ENCODE peak calls at places on chromosomes 4 and X, in eight cellular contexts. One of them, this sample, is unnamed.

GRCh38 chr4:24794916-24795665 is at the start of gene SOD3:
- DNase-seq in mucosa of gallbladder: peak
- DNase-seq in A673: no peak
- DNase-seq in Ammon's horn: peak
- DNase-seq in lower lobe of right lung: peak
- DNase-seq in stimulated activated CD4-positive, alpha-beta T cell treated with anti-CD3 and anti-CD28 coated beads, Interleukin-15, amount 100 ng/mL, for 1 hour: no peak
- DNase-seq in pons: peak
- DNase-seq in SK-N-DZ: peak
- DNase-seq in this sample: no peak

GRCh38 chr4:1200425-1201035 is 28.1 kb upstream of the SPON2 start:
- DNase-seq in SK-N-DZ: no peak
- DNase-seq in stimulated activated CD4-positive, alpha-beta T cell treated with anti-CD3 and anti-CD28 coated beads, Interleukin-15, amount 100 ng/mL, for 1 hour: no peak
- DNase-seq in pons: no peak
- DNase-seq in lower lobe of right lung: peak
- DNase-seq in mucosa of gallbladder: peak
- DNase-seq in A673: peak
- DNase-seq in Ammon's horn: no peak
- DNase-seq in this sample: peak

GRCh38 chr4:1177274-1178141 is 5.1 kb upstream of the SPON2 start:
- DNase-seq in Ammon's horn: no peak
- DNase-seq in mucosa of gallbladder: no peak
- DNase-seq in A673: no peak
- DNase-seq in stimulated activated CD4-positive, alpha-beta T cell treated with anti-CD3 and anti-CD28 coated beads, Interleukin-15, amount 100 ng/mL, for 1 hour: no peak
- DNase-seq in lower lobe of right lung: no peak
- DNase-seq in SK-N-DZ: no peak
- DNase-seq in pons: no peak
- DNase-seq in this sample: no peak

GRCh38 chrX:21524008-21524407 is 134.1 kb downstream of the KLHL34 start:
- DNase-seq in A673: no peak
- DNase-seq in Ammon's horn: no peak
- DNase-seq in mucosa of gallbladder: no peak
- DNase-seq in pons: no peak
- DNase-seq in stimulated activated CD4-positive, alpha-beta T cell treated with anti-CD3 and anti-CD28 coated beads, Interleukin-15, amount 100 ng/mL, for 1 hour: no peak
- DNase-seq in lower lobe of right lung: no peak
- DNase-seq in SK-N-DZ: no peak
- DNase-seq in this sample: no peak

GRCh38 chr4:2343476-2343875 is 75.0 kb downstream of the ZFYVE28 start:
- DNase-seq in SK-N-DZ: no peak
- DNase-seq in A673: no peak
- DNase-seq in stimulated activated CD4-positive, alpha-beta T cell treated with anti-CD3 and anti-CD28 coated beads, Interleukin-15, amount 100 ng/mL, for 1 hour: no peak
- DNase-seq in mucosa of gallbladder: no peak
- DNase-seq in Ammon's horn: peak
- DNase-seq in pons: no peak
- DNase-seq in lower lobe of right lung: peak
- DNase-seq in this sample: no peak

GRCh38 chr4:150385606-150386005 is 196.3 kb upstream of the MAB21L2 start:
- DNase-seq in mucosa of gallbladder: no peak
- DNase-seq in lower lobe of right lung: no peak
- DNase-seq in stimulated activated CD4-positive, alpha-beta T cell treated with anti-CD3 and anti-CD28 coated beads, Interleukin-15, amount 100 ng/mL, for 1 hour: no peak
- DNase-seq in Ammon's horn: no peak
- DNase-seq in A673: peak
- DNase-seq in pons: peak
- DNase-seq in SK-N-DZ: peak
- DNase-seq in this sample: peak

GRCh38 chr4:57231781-57232180 is 121.6 kb upstream of the IGFBP7 start:
- DNase-seq in lower lobe of right lung: no peak
- DNase-seq in A673: no peak
- DNase-seq in mucosa of gallbladder: no peak
- DNase-seq in stimulated activated CD4-positive, alpha-beta T cell treated with anti-CD3 and anti-CD28 coated beads, Interleukin-15, amount 100 ng/mL, for 1 hour: no peak
- DNase-seq in Ammon's horn: no peak
- DNase-seq in pons: no peak
- DNase-seq in SK-N-DZ: no peak
- DNase-seq in this sample: no peak

GRCh38 chr4:143397335-143397734 is 60.7 kb downstream of the GAB1 start:
- DNase-seq in SK-N-DZ: no peak
- DNase-seq in lower lobe of right lung: no peak
- DNase-seq in A673: no peak
- DNase-seq in mucosa of gallbladder: no peak
- DNase-seq in pons: no peak
- DNase-seq in stimulated activated CD4-positive, alpha-beta T cell treated with anti-CD3 and anti-CD28 coated beads, Interleukin-15, amount 100 ng/mL, for 1 hour: no peak
- DNase-seq in Ammon's horn: no peak
- DNase-seq in this sample: no peak

GRCh38 chr4:74671074-74671698 is 123.1 kb downstream of the BTC start:
- DNase-seq in Ammon's horn: peak
- DNase-seq in A673: peak
- DNase-seq in lower lobe of right lung: no peak
- DNase-seq in pons: peak
- DNase-seq in stimulated activated CD4-positive, alpha-beta T cell treated with anti-CD3 and anti-CD28 coated beads, Interleukin-15, amount 100 ng/mL, for 1 hour: peak
- DNase-seq in SK-N-DZ: peak
- DNase-seq in mucosa of gallbladder: peak
- DNase-seq in this sample: peak

GRCh38 chr4:5971077-5971447 is 47.2 kb downstream of the C4orf50 start:
- DNase-seq in Ammon's horn: no peak
- DNase-seq in mucosa of gallbladder: no peak
- DNase-seq in lower lobe of right lung: no peak
- DNase-seq in pons: no peak
- DNase-seq in SK-N-DZ: peak
- DNase-seq in A673: no peak
- DNase-seq in stimulated activated CD4-positive, alpha-beta T cell treated with anti-CD3 and anti-CD28 coated beads, Interleukin-15, amount 100 ng/mL, for 1 hour: no peak
- DNase-seq in this sample: peak

GRCh38 chrX:41397228-41397627 is 49.9 kb upstream of the NYX start:
- DNase-seq in Ammon's horn: no peak
- DNase-seq in SK-N-DZ: no peak
- DNase-seq in pons: no peak
- DNase-seq in mucosa of gallbladder: no peak
- DNase-seq in lower lobe of right lung: no peak
- DNase-seq in stimulated activated CD4-positive, alpha-beta T cell treated with anti-CD3 and anti-CD28 coated beads, Interleukin-15, amount 100 ng/mL, for 1 hour: no peak
- DNase-seq in A673: no peak
- DNase-seq in this sample: no peak

GRCh38 chr4:3767569-3768288 is 1.5 kb downstream of the ADRA2C start:
- DNase-seq in A673: no peak
- DNase-seq in lower lobe of right lung: no peak
- DNase-seq in stimulated activated CD4-positive, alpha-beta T cell treated with anti-CD3 and anti-CD28 coated beads, Interleukin-15, amount 100 ng/mL, for 1 hour: no peak
- DNase-seq in Ammon's horn: no peak
- DNase-seq in SK-N-DZ: no peak
- DNase-seq in mucosa of gallbladder: peak
- DNase-seq in pons: no peak
- DNase-seq in this sample: peak

GRCh38 chr4:99669084-99669483 is 11.5 kb upstream of the C4orf54 start:
- DNase-seq in SK-N-DZ: no peak
- DNase-seq in pons: no peak
- DNase-seq in A673: no peak
- DNase-seq in lower lobe of right lung: no peak
- DNase-seq in Ammon's horn: no peak
- DNase-seq in mucosa of gallbladder: no peak
- DNase-seq in stimulated activated CD4-positive, alpha-beta T cell treated with anti-CD3 and anti-CD28 coated beads, Interleukin-15, amount 100 ng/mL, for 1 hour: no peak
- DNase-seq in this sample: no peak

GRCh38 chr4:39446842-39447573 is 11.7 kb downstream of the RPL9 start:
- DNase-seq in lower lobe of right lung: peak
- DNase-seq in stimulated activated CD4-positive, alpha-beta T cell treated with anti-CD3 and anti-CD28 coated beads, Interleukin-15, amount 100 ng/mL, for 1 hour: peak
- DNase-seq in mucosa of gallbladder: peak
- DNase-seq in SK-N-DZ: no peak
- DNase-seq in Ammon's horn: peak
- DNase-seq in pons: no peak
- DNase-seq in A673: no peak
- DNase-seq in this sample: no peak

GRCh38 chr4:176794151-176794550 is 1.4 kb upstream of the VEGFC start:
- DNase-seq in pons: no peak
- DNase-seq in stimulated activated CD4-positive, alpha-beta T cell treated with anti-CD3 and anti-CD28 coated beads, Interleukin-15, amount 100 ng/mL, for 1 hour: no peak
- DNase-seq in mucosa of gallbladder: no peak
- DNase-seq in lower lobe of right lung: no peak
- DNase-seq in Ammon's horn: no peak
- DNase-seq in A673: no peak
- DNase-seq in SK-N-DZ: no peak
- DNase-seq in this sample: no peak

GRCh38 chrX:12174358-12174757 is 36.1 kb downstream of the FRMPD4 start:
- DNase-seq in SK-N-DZ: no peak
- DNase-seq in lower lobe of right lung: no peak
- DNase-seq in stimulated activated CD4-positive, alpha-beta T cell treated with anti-CD3 and anti-CD28 coated beads, Interleukin-15, amount 100 ng/mL, for 1 hour: no peak
- DNase-seq in pons: no peak
- DNase-seq in A673: no peak
- DNase-seq in Ammon's horn: no peak
- DNase-seq in mucosa of gallbladder: no peak
- DNase-seq in this sample: no peak

GRCh38 chr4:1247811-1248261 is 1.1 kb downstream of the CTBP1 start:
- DNase-seq in lower lobe of right lung: no peak
- DNase-seq in A673: no peak
- DNase-seq in SK-N-DZ: no peak
- DNase-seq in stimulated activated CD4-positive, alpha-beta T cell treated with anti-CD3 and anti-CD28 coated beads, Interleukin-15, amount 100 ng/mL, for 1 hour: no peak
- DNase-seq in pons: peak
- DNase-seq in mucosa of gallbladder: no peak
- DNase-seq in Ammon's horn: no peak
- DNase-seq in this sample: no peak

GRCh38 chr4:145797278-145797677 is 117.3 kb downstream of the C4orf51 start:
- DNase-seq in mucosa of gallbladder: no peak
- DNase-seq in Ammon's horn: no peak
- DNase-seq in stimulated activated CD4-positive, alpha-beta T cell treated with anti-CD3 and anti-CD28 coated beads, Interleukin-15, amount 100 ng/mL, for 1 hour: no peak
- DNase-seq in lower lobe of right lung: no peak
- DNase-seq in A673: no peak
- DNase-seq in SK-N-DZ: no peak
- DNase-seq in pons: no peak
- DNase-seq in this sample: no peak

GRCh38 chr4:113248320-113248719 is 198.9 kb downstream of the ANK2 start:
- DNase-seq in stimulated activated CD4-positive, alpha-beta T cell treated with anti-CD3 and anti-CD28 coated beads, Interleukin-15, amount 100 ng/mL, for 1 hour: no peak
- DNase-seq in Ammon's horn: no peak
- DNase-seq in SK-N-DZ: no peak
- DNase-seq in lower lobe of right lung: no peak
- DNase-seq in mucosa of gallbladder: no peak
- DNase-seq in pons: no peak
- DNase-seq in A673: peak
- DNase-seq in this sample: peak

GRCh38 chr4:85500110-85500867 is 25.3 kb downstream of the ARHGAP24 start:
- DNase-seq in lower lobe of right lung: no peak
- DNase-seq in mucosa of gallbladder: no peak
- DNase-seq in SK-N-DZ: no peak
- DNase-seq in Ammon's horn: no peak
- DNase-seq in pons: no peak
- DNase-seq in A673: no peak
- DNase-seq in stimulated activated CD4-positive, alpha-beta T cell treated with anti-CD3 and anti-CD28 coated beads, Interleukin-15, amount 100 ng/mL, for 1 hour: no peak
- DNase-seq in this sample: no peak

GRCh38 chr4:163395055-163395454 is 51.4 kb downstream of the NPY5R start:
- DNase-seq in mucosa of gallbladder: no peak
- DNase-seq in lower lobe of right lung: no peak
- DNase-seq in pons: no peak
- DNase-seq in SK-N-DZ: no peak
- DNase-seq in stimulated activated CD4-positive, alpha-beta T cell treated with anti-CD3 and anti-CD28 coated beads, Interleukin-15, amount 100 ng/mL, for 1 hour: no peak
- DNase-seq in A673: no peak
- DNase-seq in Ammon's horn: no peak
- DNase-seq in this sample: no peak

GRCh38 chrX:47093248-47093647 is 15.0 kb downstream of the RGN start:
- DNase-seq in stimulated activated CD4-positive, alpha-beta T cell treated with anti-CD3 and anti-CD28 coated beads, Interleukin-15, amount 100 ng/mL, for 1 hour: no peak
- DNase-seq in lower lobe of right lung: no peak
- DNase-seq in pons: peak
- DNase-seq in SK-N-DZ: peak
- DNase-seq in mucosa of gallbladder: no peak
- DNase-seq in Ammon's horn: peak
- DNase-seq in A673: peak
- DNase-seq in this sample: peak

GRCh38 chr4:74387790-74388189 is 22.8 kb downstream of the EREG start:
- DNase-seq in SK-N-DZ: no peak
- DNase-seq in pons: no peak
- DNase-seq in lower lobe of right lung: no peak
- DNase-seq in A673: no peak
- DNase-seq in mucosa of gallbladder: no peak
- DNase-seq in Ammon's horn: no peak
- DNase-seq in stimulated activated CD4-positive, alpha-beta T cell treated with anti-CD3 and anti-CD28 coated beads, Interleukin-15, amount 100 ng/mL, for 1 hour: no peak
- DNase-seq in this sample: no peak

GRCh38 chr4:74543247-74543670 is 98.3 kb downstream of the AREG start:
- DNase-seq in stimulated activated CD4-positive, alpha-beta T cell treated with anti-CD3 and anti-CD28 coated beads, Interleukin-15, amount 100 ng/mL, for 1 hour: no peak
- DNase-seq in A673: no peak
- DNase-seq in Ammon's horn: no peak
- DNase-seq in SK-N-DZ: no peak
- DNase-seq in pons: no peak
- DNase-seq in lower lobe of right lung: no peak
- DNase-seq in mucosa of gallbladder: no peak
- DNase-seq in this sample: no peak

GRCh38 chr4:52059372-52059771 is 8.3 kb downstream of the SPATA18 start:
- DNase-seq in mucosa of gallbladder: peak
- DNase-seq in lower lobe of right lung: no peak
- DNase-seq in Ammon's horn: peak
- DNase-seq in pons: peak
- DNase-seq in SK-N-DZ: no peak
- DNase-seq in stimulated activated CD4-positive, alpha-beta T cell treated with anti-CD3 and anti-CD28 coated beads, Interleukin-15, amount 100 ng/mL, for 1 hour: no peak
- DNase-seq in A673: peak
- DNase-seq in this sample: no peak

GRCh38 chrX:45421806-45422205 is 221.1 kb upstream of the DIPK2B start:
- DNase-seq in SK-N-DZ: no peak
- DNase-seq in pons: no peak
- DNase-seq in Ammon's horn: no peak
- DNase-seq in A673: no peak
- DNase-seq in lower lobe of right lung: no peak
- DNase-seq in mucosa of gallbladder: no peak
- DNase-seq in stimulated activated CD4-positive, alpha-beta T cell treated with anti-CD3 and anti-CD28 coated beads, Interleukin-15, amount 100 ng/mL, for 1 hour: no peak
- DNase-seq in this sample: no peak

GRCh38 chr4:189773909-189774308 is 166.8 kb upstream of the FRG1 start:
- DNase-seq in lower lobe of right lung: no peak
- DNase-seq in stimulated activated CD4-positive, alpha-beta T cell treated with anti-CD3 and anti-CD28 coated beads, Interleukin-15, amount 100 ng/mL, for 1 hour: no peak
- DNase-seq in pons: no peak
- DNase-seq in SK-N-DZ: no peak
- DNase-seq in mucosa of gallbladder: no peak
- DNase-seq in Ammon's horn: no peak
- DNase-seq in A673: peak
- DNase-seq in this sample: no peak

GRCh38 chr4:555566-556275 is 20.4 kb downstream of the TMEM271 start:
- DNase-seq in lower lobe of right lung: no peak
- DNase-seq in Ammon's horn: no peak
- DNase-seq in mucosa of gallbladder: no peak
- DNase-seq in SK-N-DZ: no peak
- DNase-seq in pons: no peak
- DNase-seq in A673: no peak
- DNase-seq in stimulated activated CD4-positive, alpha-beta T cell treated with anti-CD3 and anti-CD28 coated beads, Interleukin-15, amount 100 ng/mL, for 1 hour: no peak
- DNase-seq in this sample: no peak